ENCODE peak calls at places on chromosomes 4 and X, in six cellular contexts. B is AG10803, U is left lung, O is PC-3, G is tibial artery, M is foreskin fibroblast. Q is an unnamed sample.
A peak's percentile ranks its signal among the peaks of the same experiment; 100 is the strongest.

GRCh38 chr4:141102367-141102766 is 30.9 kb downstream of the RNF150 start:
- DNase-seq in B (peak; percentile 65), O (peak; percentile 77), M (peak; percentile 70), G (no peak), U (no peak), Q (no peak)

GRCh38 chr4:22897520-22898108 is 204.9 kb downstream of the GBA3 start:
- DNase-seq in G (no peak), B (peak; percentile 23), O (peak; percentile 34), M (peak; percentile 0), U (no peak), Q (no peak)

GRCh38 chrX:153766098-153766817 is 2.2 kb downstream of the PLXNB3 start:
- DNase-seq in G (no peak), M (peak; percentile 67), U (peak; percentile 58), O (peak; percentile 76), B (peak; percentile 47), Q (peak; percentile 71)

GRCh38 chrX:72532371-72532770 is 40.3 kb downstream of the HDAC8 start:
- DNase-seq in M (no peak), G (no peak), U (no peak), B (peak; percentile 8), O (no peak), Q (no peak)

GRCh38 chrX:3638280-3638873 is 75.1 kb downstream of the PRKX start:
- DNase-seq in B (peak; percentile 34), M (peak; percentile 12), U (no peak), O (peak; percentile 66), G (no peak), Q (no peak)

GRCh38 chr4:80614319-80614718 is 278.8 kb downstream of the CFAP299 start:
- DNase-seq in G (no peak), U (no peak), B (no peak), M (no peak), O (no peak), Q (no peak)

GRCh38 chr4:1194028-1194900 is 21.9 kb upstream of the SPON2 start:
- DNase-seq in B (peak; percentile 31), U (peak; percentile 78), M (no peak), G (peak; percentile 87), O (no peak), Q (peak; percentile 24)

GRCh38 chrX:2921750-2922149 is 7.4 kb downstream of the ARSD start:
- DNase-seq in O (no peak), M (no peak), B (no peak), G (no peak), U (no peak), Q (no peak)

GRCh38 chrX:128816919-128817318 is 706.4 kb downstream of the SMARCA1 start:
- DNase-seq in U (no peak), O (peak; percentile 7), B (no peak), G (no peak), M (no peak), Q (no peak)

GRCh38 chr4:80989921-80990544 is 40.5 kb upstream of the BMP3 start:
- DNase-seq in O (peak; percentile 80), M (peak; percentile 35), G (no peak), U (no peak), B (peak; percentile 73), Q (no peak)

GRCh38 chrX:71251456-71251973 is 2.4 kb downstream of the ZMYM3 start:
- DNase-seq in O (no peak), B (no peak), U (no peak), M (no peak), G (no peak), Q (no peak)
- H3K4me3 ChIP-seq in O (no peak overlapping the region), B (no peak overlapping the region), U (no peak overlapping the region), M (no peak overlapping the region), G (no peak overlapping the region), Q (no peak overlapping the region)

GRCh38 chrX:10043386-10043785 is 76.2 kb downstream of the CLDN34 start:
- DNase-seq in G (no peak), U (no peak), M (no peak), B (no peak), O (no peak), Q (no peak)

GRCh38 chrX:10040961-10041360 is 73.8 kb downstream of the CLDN34 start:
- DNase-seq in G (no peak), B (no peak), U (no peak), M (no peak), O (no peak), Q (no peak)

GRCh38 chrX:10039821-10040793 is 72.9 kb downstream of the CLDN34 start:
- DNase-seq in B (peak; percentile 60), O (peak; percentile 55), U (no peak), M (no peak), G (no peak), Q (no peak)

GRCh38 chrX:10042055-10042454 is 74.9 kb downstream of the CLDN34 start:
- DNase-seq in G (no peak), M (no peak), O (no peak), U (no peak), B (no peak), Q (no peak)

DNA sequence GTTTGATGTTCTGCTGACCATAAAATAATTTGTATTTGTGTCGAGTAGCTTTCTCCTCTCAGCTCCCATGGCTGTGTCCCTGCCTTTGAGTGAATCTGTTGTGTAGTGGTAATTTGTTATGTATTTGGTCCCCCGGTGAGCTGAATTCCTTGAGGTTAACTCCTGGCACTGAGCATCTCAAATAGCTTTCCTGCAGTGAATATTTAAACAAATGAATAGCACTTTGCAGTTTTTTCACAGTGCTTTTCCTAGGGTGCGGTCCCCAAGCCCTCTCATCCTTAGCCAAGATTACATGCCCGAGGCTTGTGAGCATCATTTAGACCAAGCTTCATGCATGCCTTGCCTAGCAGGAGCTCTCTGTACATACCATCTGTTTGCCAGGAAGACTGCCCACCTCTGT is 74.2 kb downstream of the CLDN34 start:
- DNase-seq in G (no peak), O (no peak), B (peak; percentile 82), U (no peak), M (no peak), Q (no peak)
- H3K4me3 ChIP-seq in G (no peak overlapping the region), O (no peak overlapping the region), B (no peak overlapping the region), U (no peak overlapping the region), M (no peak overlapping the region), Q (no peak overlapping the region)

GRCh38 chrX:150060406-150060805 is 122.1 kb upstream of the EOLA2 start:
- DNase-seq in B (peak; percentile 47), M (no peak), U (no peak), G (no peak), O (peak; percentile 43), Q (peak; percentile 32)

GRCh38 chrX:150063673-150064072 is 125.4 kb upstream of the EOLA2 start:
- DNase-seq in U (no peak), M (no peak), O (no peak), G (no peak), B (no peak), Q (no peak)

GRCh38 chrX:150063138-150063518 is 124.8 kb upstream of the EOLA2 start:
- DNase-seq in M (no peak), U (no peak), O (no peak), B (no peak), G (no peak), Q (no peak)

GRCh38 chrX:150058728-150059127 is 120.4 kb upstream of the EOLA2 start:
- DNase-seq in G (no peak), U (no peak), O (peak; percentile 34), B (peak; percentile 30), M (no peak), Q (peak; percentile 57)

GRCh38 chrX:150062292-150063137 is 124.2 kb upstream of the EOLA2 start:
- DNase-seq in G (peak; percentile 75), B (peak; percentile 88), M (peak; percentile 80), U (no peak), O (peak; percentile 78), Q (peak; percentile 76)
- H3K4me3 ChIP-seq in G (no peak overlapping the region), B (no peak overlapping the region), M (no peak overlapping the region), U (no peak overlapping the region), O (no peak overlapping the region), Q (no peak overlapping the region)

DNA sequence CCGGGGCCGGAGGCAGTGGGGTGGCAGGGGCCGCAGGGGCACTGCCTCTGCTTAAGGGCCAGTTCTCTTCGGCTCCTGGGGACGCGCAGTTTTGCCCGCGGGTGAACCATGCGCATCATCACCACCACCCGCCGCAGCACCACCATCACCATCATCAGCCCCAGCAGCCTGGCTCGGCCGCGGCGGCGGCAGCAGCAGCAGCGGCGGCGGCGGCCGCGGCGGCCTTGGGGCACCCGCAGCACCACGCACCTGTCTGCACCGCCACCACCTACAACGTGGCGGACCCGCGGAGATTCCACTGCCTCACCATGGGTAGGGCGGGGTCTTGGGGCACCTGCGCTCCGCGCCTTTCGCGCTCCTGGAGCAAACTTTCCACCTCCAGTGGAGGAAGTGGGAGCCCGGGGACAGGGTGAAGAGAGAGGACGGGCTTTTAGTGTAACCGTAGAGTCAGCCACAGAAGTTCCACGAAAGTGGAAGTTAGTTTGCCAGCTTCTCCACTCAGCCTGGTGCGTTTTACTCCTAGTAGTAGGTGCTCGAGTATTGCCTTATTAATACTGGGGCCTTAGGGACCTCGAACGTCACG is 735 bp downstream of the GSX2 start:
- DNase-seq in O (no peak), M (no peak), U (no peak), B (no peak), G (no peak), Q (no peak)
- H3K4me3 ChIP-seq in O (peak overlapping the region; percentile 71), M (peak overlapping the region; percentile 34), U (no peak overlapping the region), B (peak overlapping the region; percentile 49), G (peak overlapping the region; percentile 46), Q (peak overlapping the region; percentile 31)

GRCh38 chr4:159435561-159436023 is 332.7 kb downstream of the RAPGEF2 start:
- DNase-seq in O (peak; percentile 80), U (no peak), G (no peak), M (no peak), B (no peak), Q (peak; percentile 45)
- H3K4me3 ChIP-seq in O (peak overlapping the region; percentile 11), U (no peak overlapping the region), G (no peak overlapping the region), M (no peak overlapping the region), B (no peak overlapping the region), Q (no peak overlapping the region)

GRCh38 chrX:123764967-123765871 is 32.4 kb upstream of the THOC2 start:
- DNase-seq in M (peak; percentile 81), U (peak; percentile 92), G (peak; percentile 91), B (peak; percentile 86), O (peak; percentile 83), Q (peak; percentile 69)
- H3K4me3 ChIP-seq in M (peak overlapping the region; percentile 37), U (no peak overlapping the region), G (peak overlapping the region; percentile 43), B (peak overlapping the region; percentile 57), O (peak overlapping the region; percentile 63), Q (peak overlapping the region; percentile 22)

GRCh38 chr4:106793933-106794332 is 242.2 kb downstream of the DKK2 start:
- DNase-seq in G (no peak), O (no peak), U (no peak), M (no peak), B (no peak), Q (no peak)
- H3K4me3 ChIP-seq in G (no peak overlapping the region), O (no peak overlapping the region), U (no peak overlapping the region), M (no peak overlapping the region), B (no peak overlapping the region), Q (no peak overlapping the region)

Q was measured in SJSA1.